ENCODE peak calls at places on chromosome 13, in seven cellular contexts. U, I, J, O, K, Z and N are unnamed samples.

GRCh38 chr13:100235311-100235901 is 146.5 kb downstream of the PCCA start:
- DNase-seq in U (no peak), I (no peak), J (no peak), O (no peak), K (no peak), Z (peak; percentile 70), N (peak; percentile 46)

GRCh38 chr13:22050951-22051563 is 380.2 kb downstream of the FGF9 start:
- DNase-seq in U (no peak), I (no peak), J (no peak), O (no peak), K (no peak), Z (no peak), N (no peak)

GRCh38 chr13:35882722-35883497 is 248.3 kb downstream of the DCLK1 start:
- DNase-seq in U (no peak), I (no peak), J (no peak), O (no peak), K (no peak), Z (no peak), N (no peak)

GRCh38 chr13:95677564-95678386 is 836 bp downstream of the DNAJC3 start:
- DNase-seq in U (peak; percentile 61), I (peak; percentile 44), J (no peak), O (no peak), K (no peak), Z (no peak), N (peak; percentile 19)

GRCh38 chr13:106344318-106344717 is 191.1 kb downstream of the EFNB2 start:
- DNase-seq in U (no peak), I (no peak), J (no peak), O (no peak), K (no peak), Z (no peak), N (no peak)

GRCh38 chr13:26861951-26862350 is 101.4 kb upstream of the GPR12 start:
- DNase-seq in U (no peak), I (peak; percentile 35), J (no peak), O (no peak), K (no peak), Z (no peak), N (no peak)

GRCh38 chr13:36124236-36124822 is 6.9 kb downstream of the DCLK1 start:
- DNase-seq in U (peak; percentile 13), I (peak; percentile 45), J (peak; percentile 24), O (no peak), K (no peak), Z (peak; percentile 41), N (no peak)

GRCh38 chr13:101309014-101309619 is 107.2 kb downstream of the NALCN start:
- DNase-seq in U (no peak), I (no peak), J (no peak), O (no peak), K (no peak), Z (no peak), N (no peak)

GRCh38 chr13:49772828-49773227 is 19.7 kb downstream of the KPNA3 start:
- DNase-seq in U (no peak), I (no peak), J (no peak), O (no peak), K (no peak), Z (no peak), N (no peak)

GRCh38 chr13:34750078-34750703 is 191.9 kb upstream of the NBEA start:
- DNase-seq in U (peak; percentile 36), I (no peak), J (peak; percentile 69), O (no peak), K (no peak), Z (no peak), N (no peak)

GRCh38 chr13:35765941-35766340 is 289.5 kb upstream of the MAB21L1 start:
- DNase-seq in U (no peak), I (no peak), J (no peak), O (no peak), K (no peak), Z (no peak), N (no peak)

GRCh38 chr13:42574435-42575311 is 721 bp downstream of the TNFSF11 start:
- DNase-seq in U (no peak), I (no peak), J (no peak), O (peak; percentile 63), K (no peak), Z (no peak), N (no peak)

GRCh38 chr13:106261450-106261849 is 274.0 kb downstream of the EFNB2 start:
- DNase-seq in U (no peak), I (no peak), J (no peak), O (no peak), K (no peak), Z (no peak), N (no peak)

GRCh38 chr13:111472559-111473460 is 152.4 kb downstream of the TEX29 start:
- DNase-seq in U (no peak), I (no peak), J (no peak), O (no peak), K (no peak), Z (no peak), N (no peak)

GRCh38 chr13:47549219-47549752 is 451.8 kb downstream of the SUCLA2 start:
- DNase-seq in U (no peak), I (no peak), J (no peak), O (no peak), K (no peak), Z (no peak), N (no peak)

GRCh38 chr13:83752141-83752540 is 130.1 kb downstream of the SLITRK1 start:
- DNase-seq in U (no peak), I (no peak), J (no peak), O (no peak), K (no peak), Z (no peak), N (no peak)

GRCh38 chr13:33676700-33677048 is 141.3 kb upstream of the RFC3 start:
- DNase-seq in U (peak; percentile 84), I (peak; percentile 69), J (peak; percentile 29), O (no peak), K (peak; percentile 64), Z (peak; percentile 17), N (peak; percentile 26)

GRCh38 chr13:33678084-33678483 is 139.9 kb upstream of the RFC3 start:
- DNase-seq in U (no peak), I (no peak), J (no peak), O (no peak), K (no peak), Z (no peak), N (no peak)

GRCh38 chr13:33677215-33677614 is 140.7 kb upstream of the RFC3 start:
- DNase-seq in U (no peak), I (no peak), J (no peak), O (no peak), K (no peak), Z (no peak), N (no peak)

GRCh38 chr13:33679658-33680012 is 138.3 kb upstream of the RFC3 start:
- DNase-seq in U (no peak), I (no peak), J (no peak), O (no peak), K (no peak), Z (no peak), N (no peak)

DNA sequence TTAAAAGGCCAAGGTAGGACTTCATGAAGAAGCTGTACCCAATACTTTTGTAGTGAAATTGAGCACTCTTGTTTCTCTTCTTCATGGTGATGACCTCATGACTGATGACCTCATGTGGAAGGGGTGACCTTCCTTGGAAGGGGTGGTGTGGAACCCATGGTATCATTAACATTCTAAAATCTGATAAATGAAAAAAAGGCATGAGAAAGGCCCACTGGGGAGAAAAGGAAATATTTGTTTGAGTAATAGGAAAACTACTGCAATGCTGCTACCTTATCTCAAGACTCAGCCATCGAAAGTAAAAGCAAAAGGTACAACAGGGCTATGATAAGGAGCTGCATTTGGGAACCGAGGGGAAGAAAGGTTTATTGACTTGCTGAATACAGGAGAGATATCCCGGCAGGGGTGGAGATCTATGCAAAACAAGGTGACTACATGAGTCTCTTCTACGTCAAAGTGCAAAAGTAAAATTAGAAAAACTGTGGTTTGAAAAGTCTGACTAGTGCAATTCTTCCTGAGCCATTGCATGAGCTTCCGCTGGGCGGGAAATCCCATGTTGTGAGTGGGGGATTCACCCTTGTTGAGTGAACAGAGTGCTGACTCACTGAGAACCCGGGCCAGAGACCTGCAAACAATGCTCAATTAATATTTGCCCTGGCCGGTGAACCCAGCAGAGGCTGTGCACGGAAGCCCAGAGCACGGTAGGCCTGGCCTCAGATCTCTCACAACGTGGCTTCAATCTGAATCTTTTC is 138.9 kb upstream of the RFC3 start:
- DNase-seq in U (peak; percentile 81), I (peak; percentile 45), J (peak; percentile 38), O (peak; percentile 57), K (peak; percentile 83), Z (peak; percentile 34), N (peak; percentile 38)
- TF ChIP-seq POLR2A in U (no peak), I (no peak), J (no peak), O (peak; percentile 92), K (no peak), Z (no peak), N (no peak)

GRCh38 chr13:39347926-39348901 is 254.8 kb downstream of the LHFPL6 start:
- DNase-seq in U (no peak), I (no peak), J (no peak), O (no peak), K (no peak), Z (no peak), N (no peak)
- TF ChIP-seq POLR2A in U (no peak), I (no peak), J (no peak), O (no peak), K (no peak), Z (no peak), N (no peak)

DNA sequence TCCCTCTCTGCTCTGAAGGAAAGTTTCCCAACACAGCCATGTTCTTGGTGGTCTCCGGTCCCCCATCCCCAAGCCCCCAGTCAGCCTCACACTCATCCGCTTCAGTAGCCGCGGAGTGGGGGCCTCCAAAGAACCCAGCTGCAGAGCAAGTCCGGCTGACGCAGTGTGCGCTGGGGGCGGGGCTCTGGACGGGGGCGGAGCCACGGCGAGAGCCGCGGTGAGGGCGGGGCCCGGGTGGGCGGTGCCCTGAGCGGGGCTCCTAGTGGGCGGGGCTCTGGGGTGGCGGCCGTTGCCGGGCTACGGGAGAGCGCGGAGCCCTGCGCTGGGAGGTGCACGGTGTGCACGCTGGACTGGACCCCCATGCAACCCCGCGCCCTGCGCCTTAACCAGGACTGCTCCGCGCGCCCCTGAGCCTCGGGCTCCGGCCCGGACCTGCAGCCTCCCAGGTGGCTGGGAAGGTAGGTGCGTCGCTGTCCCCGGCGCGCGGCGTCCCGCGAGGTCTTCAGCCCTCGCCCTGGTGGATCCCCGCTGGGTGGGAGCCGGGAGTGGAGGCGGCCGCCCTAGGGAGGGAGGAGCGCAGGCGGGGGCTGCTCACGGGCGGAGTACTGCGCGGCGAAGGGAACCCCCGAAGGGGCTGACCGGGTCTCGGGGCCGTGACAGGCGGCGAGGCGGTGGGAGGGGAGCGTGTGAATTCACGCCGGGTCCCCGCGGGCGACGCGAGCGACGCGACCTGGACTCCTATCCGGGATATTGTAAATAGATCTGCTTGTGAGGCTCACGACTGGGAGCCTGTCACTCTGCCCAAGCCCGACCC is 9.1 kb downstream of the TNFRSF19 start:
- DNase-seq in U (peak; percentile 95), I (peak; percentile 85), J (peak; percentile 96), O (peak; percentile 75), K (peak; percentile 93), Z (peak; percentile 86), N (peak; percentile 68)
- TF ChIP-seq POLR2A in U (peak; percentile 15), I (peak; percentile 37), J (peak; percentile 38), O (no peak), K (no peak), Z (peak; percentile 79), N (no peak)

DNA sequence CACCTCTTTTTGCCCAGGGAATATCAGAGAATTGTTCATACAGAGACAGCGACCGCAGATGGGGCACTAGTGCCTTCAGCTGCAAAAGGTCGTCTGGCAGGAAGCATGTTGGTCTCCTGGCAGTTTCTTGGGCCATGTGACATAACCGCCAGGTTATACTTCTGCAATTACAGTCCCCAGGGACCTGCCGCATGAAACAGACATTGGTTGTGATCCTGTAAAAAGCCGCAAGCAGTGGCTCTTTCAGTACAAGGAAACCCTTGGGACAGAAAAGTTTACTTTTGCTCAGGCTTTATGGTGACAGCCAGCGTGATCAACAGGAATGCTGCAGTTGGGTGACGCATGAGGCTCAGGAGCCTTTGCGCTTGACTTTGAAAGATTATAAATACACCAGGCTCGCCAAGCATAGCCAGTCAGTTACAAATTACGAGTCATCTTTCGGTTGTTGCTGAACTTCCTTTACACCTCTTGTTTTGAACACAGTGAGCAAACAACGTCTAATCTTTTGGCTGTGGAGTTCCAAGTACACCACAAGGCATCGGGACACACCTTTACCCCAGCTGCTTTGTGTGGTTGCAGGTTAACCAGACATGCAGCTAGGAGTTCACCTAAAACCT is 50.5 kb upstream of the UBE2L5 start:
- DNase-seq in U (peak; percentile 55), I (no peak), J (no peak), O (peak; percentile 35), K (peak; percentile 71), Z (no peak), N (peak; percentile 15)
- TF ChIP-seq POLR2A in U (no peak), I (no peak), J (no peak), O (no peak), K (no peak), Z (no peak), N (no peak)